ENCODE peak calls at places on chromosomes 1 and 21, in four cellular contexts. K, A, L and Z are unnamed samples. For H3K36me3, the result is how much of the 10 kb centered on the place peaks cover.

GRCh38 chr1:22225858-22226584 is 83.1 kb upstream of the WNT4 start:
- DNase-seq in K (no peak), A (no peak), L (no peak), Z (no peak)

GRCh38 chr1:1599030-1599916 is 662 bp downstream of the FNDC10 start:
- DNase-seq in K (no peak), A (no peak), L (no peak), Z (no peak)

GRCh38 chr1:232980336-232980978 is 30.0 kb downstream of the NTPCR start:
- DNase-seq in K (no peak), A (no peak), L (no peak), Z (no peak)

GRCh38 chr1:222769181-222769580 is 32.2 kb downstream of the FAM177B start:
- DNase-seq in K (no peak), A (no peak), L (no peak), Z (no peak)

GRCh38 chr1:143625886-143626285 is 345.9 kb downstream of the FAM72C start:
- DNase-seq in K (no peak), A (no peak), L (no peak), Z (no peak)

GRCh38 chr1:58855351-58856165 is 71.7 kb upstream of the JUN start:
- DNase-seq in K (no peak), A (no peak), L (no peak), Z (no peak)

GRCh38 chr1:45848097-45848496 is 44.7 kb downstream of the MAST2 start:
- DNase-seq in K (no peak), A (no peak), L (no peak), Z (no peak)

GRCh38 chr1:147717051-147717705 is 43.2 kb downstream of the GJA5 start:
- DNase-seq in K (no peak), A (peak), L (no peak), Z (no peak)

GRCh38 chr1:225880210-225880584 is 2.0 kb downstream of the TMEM63A start:
- DNase-seq in K (no peak), A (peak), L (no peak), Z (no peak)

GRCh38 chr1:24391882-24392603 is 21.5 kb downstream of the STPG1 start:
- DNase-seq in K (peak), A (peak), L (peak), Z (peak)

GRCh38 chr1:103517380-103518047 is 8.0 kb upstream of the RNPC3 start:
- DNase-seq in K (no peak), A (no peak), L (no peak), Z (no peak)

GRCh38 chr1:182633657-182634281 is 29.6 kb upstream of the RGS16 start:
- DNase-seq in K (no peak), A (no peak), L (no peak), Z (no peak)

GRCh38 chr21:16865612-16866011 is 647.2 kb upstream of the CXADR start:
- DNase-seq in K (no peak), A (no peak), L (no peak), Z (no peak)

GRCh38 chr1:6701437-6702153 is at the start of gene DNAJC11:
- DNase-seq in K (peak), A (peak), L (peak), Z (peak)

GRCh38 chr1:23530089-23530749 is 814 bp downstream of the E2F2 start:
- DNase-seq in K (no peak), A (peak), L (no peak), Z (no peak)

GRCh38 chr1:30321216-30321910 is 402.0 kb downstream of the MATN1 start:
- DNase-seq in K (no peak), A (no peak), L (no peak), Z (no peak)

GRCh38 chr21:32370971-32371766 is 21.6 kb downstream of the URB1 start:
- DNase-seq in K (no peak), A (no peak), L (no peak), Z (no peak)

GRCh38 chr1:198939286-198939685 is 300.4 kb downstream of the PTPRC start:
- DNase-seq in K (no peak), A (no peak), L (no peak), Z (no peak)

GRCh38 chr1:235302143-235302542 is 25.8 kb downstream of the ARID4B start:
- DNase-seq in K (no peak), A (no peak), L (no peak), Z (no peak)

GRCh38 chr1:235984041-235984820 is 80.7 kb downstream of the NID1 start:
- DNase-seq in K (no peak), A (no peak), L (no peak), Z (no peak)

GRCh38 chr1:228402638-228403025 is 4.0 kb downstream of the TRIM11 start:
- DNase-seq in K (no peak), A (no peak), L (no peak), Z (no peak)

GRCh38 chr1:54996869-54997710 is 1.6 kb upstream of the BSND start:
- DNase-seq in K (no peak), A (no peak), L (no peak), Z (no peak)

GRCh38 chr1:228007801-228008341 is 1.1 kb downstream of the WNT3A start:
- DNase-seq in K (no peak), A (no peak), L (no peak), Z (peak)

GRCh38 chr1:224769987-224770693 is 154.0 kb downstream of the CNIH3 start:
- DNase-seq in K (no peak), A (no peak), L (no peak), Z (peak)

GRCh38 chr1:246261641-246262040 is 245.4 kb downstream of the SMYD3 start:
- DNase-seq in K (no peak), A (no peak), L (no peak), Z (no peak)

GRCh38 chr1:191320062-191320461 is 838.2 kb upstream of the RGS18 start:
- DNase-seq in K (no peak), A (no peak), L (no peak), Z (no peak)

GRCh38 chr1:205750683-205751651 is 985 bp upstream of the NUCKS1 start:
- DNase-seq in K (no peak), A (no peak), L (no peak), Z (no peak)

GRCh38 chr1:23751815-23752200 is 8.5 kb downstream of the ELOA start:
- DNase-seq in K (no peak), A (no peak), L (no peak), Z (no peak)

GRCh38 chr1:188489336-188490112 is 1660.8 kb downstream of the PLA2G4A start:
- DNase-seq in K (no peak), A (no peak), L (no peak), Z (no peak)

GRCh38 chr21:41678944-41679343 is 87.9 kb downstream of the RIPK4 start:
- DNase-seq in K (peak), A (peak), L (peak), Z (no peak)

GRCh38 chr21:46619846-46620245 is 15.0 kb upstream of the S100B start:
- DNase-seq in K (no peak), A (no peak), L (no peak), Z (no peak)

GRCh38 chr1:175192111-175192629 is 406 bp downstream of the KIAA0040 start:
- DNase-seq in K (no peak), A (peak), L (peak), Z (peak)
- TF ChIP-seq POLR2AphosphoS5 in K (no peak), A (no peak), L (no peak), Z (no peak)

GRCh38 chr1:212959266-212960220 is 9.2 kb downstream of the VASH2 start:
- DNase-seq in K (no peak), A (no peak), L (no peak), Z (no peak)
- H3K36me3 ChIP-seq in K (half or more), A (under half), L (under half), Z (under half)

GRCh38 chr1:211258756-211259595 is at the start of gene RCOR3:
- DNase-seq in K (peak), A (peak), L (peak), Z (peak)

GRCh38 chr1:211258310-211258755 is 833 bp upstream of the RCOR3 start:
- DNase-seq in K (no peak), A (peak), L (peak), Z (peak)

GRCh38 chr1:211259596-211260126 is 495 bp downstream of the RCOR3 start:
- DNase-seq in K (no peak), A (peak), L (peak), Z (no peak)

GRCh38 chr1:211261229-211261628 is 2.1 kb downstream of the RCOR3 start:
- DNase-seq in K (no peak), A (no peak), L (no peak), Z (no peak)

DNA sequence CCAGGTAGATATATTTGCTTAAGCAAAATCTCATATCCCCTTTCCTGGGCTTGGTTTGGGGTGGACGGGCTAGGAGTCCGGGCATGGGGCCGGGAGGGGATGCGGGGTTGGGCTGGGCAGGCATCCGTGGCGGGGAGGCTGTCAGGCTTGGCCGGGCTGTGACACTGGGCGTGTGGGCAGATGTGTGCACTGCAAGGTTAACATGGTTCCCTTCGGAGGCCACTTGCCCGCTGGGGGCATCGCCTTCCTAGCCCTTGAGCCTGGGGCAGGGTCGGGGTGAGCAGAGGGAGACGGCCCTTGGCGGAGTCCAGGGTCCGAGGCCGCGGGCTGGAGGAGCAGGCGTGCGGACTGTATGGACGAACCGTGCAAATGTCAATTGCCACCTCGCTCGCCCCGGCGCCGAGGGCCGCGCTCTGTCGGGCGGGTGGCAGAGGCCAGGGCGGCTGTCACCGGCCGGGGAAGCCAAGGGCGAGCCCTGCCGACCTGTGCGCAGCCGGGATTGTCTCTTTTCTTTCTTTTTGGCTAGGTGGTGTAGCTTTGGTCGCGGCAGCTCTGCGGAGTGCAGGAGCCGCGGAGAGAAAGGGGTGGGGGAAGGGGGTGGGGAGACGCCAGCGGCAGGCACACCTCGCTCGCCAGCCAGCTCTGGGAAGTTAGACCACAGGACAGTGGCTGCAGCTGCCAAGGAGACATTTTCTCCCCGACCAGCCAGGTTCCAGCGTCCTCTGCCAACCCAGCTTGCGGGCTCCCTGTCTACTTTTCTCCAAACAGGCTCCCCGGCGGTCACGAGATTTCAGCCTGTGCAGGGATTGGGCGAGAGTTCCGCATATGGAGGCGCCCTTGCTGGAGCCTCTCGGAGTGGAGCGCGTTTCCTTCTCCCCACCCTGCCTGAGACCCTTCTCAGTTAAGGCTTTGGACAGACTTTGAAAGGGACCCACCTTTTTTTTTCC is 1.3 kb downstream of the RCOR3 start:
- DNase-seq in K (no peak), A (peak), L (peak), Z (peak)
- TF ChIP-seq POLR2AphosphoS5 in K (peak), A (peak), L (no peak), Z (peak)

DNA sequence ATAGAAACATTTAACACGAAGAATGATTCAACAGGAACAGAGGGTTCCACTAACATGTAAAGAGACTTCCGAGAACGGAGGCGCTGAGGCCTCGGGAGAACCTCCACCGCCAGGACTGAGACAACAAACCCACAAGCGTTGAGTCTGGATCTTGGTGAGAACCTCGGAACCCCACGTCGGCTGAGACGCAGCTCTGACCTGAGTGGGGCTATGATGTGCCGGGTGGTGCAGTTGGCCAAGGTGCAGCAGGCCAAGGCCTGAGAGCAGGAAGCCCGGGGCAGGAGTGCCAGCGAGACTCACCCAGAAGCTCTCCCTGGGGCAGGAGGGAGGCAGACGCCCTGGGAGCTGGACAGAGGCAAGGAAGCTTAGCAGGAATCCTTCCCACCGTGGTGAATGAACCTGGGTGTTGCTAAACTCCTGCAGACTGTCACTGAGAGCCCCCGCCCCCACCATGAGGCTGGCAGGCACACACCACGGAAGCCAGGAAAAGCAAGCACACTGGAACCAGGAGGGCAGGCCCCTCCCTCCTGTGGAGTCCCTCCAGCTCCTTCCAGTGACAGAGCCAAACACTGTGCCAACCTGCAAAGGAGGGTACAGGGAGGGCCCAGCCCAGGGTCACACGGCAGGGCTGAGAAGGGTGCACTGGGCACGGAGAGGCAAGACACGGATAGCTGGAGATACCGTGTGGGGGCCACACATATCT is 34.8 kb downstream of the WDR4 start:
- DNase-seq in K (no peak), A (no peak), L (peak), Z (no peak)
- H3K36me3 ChIP-seq in K (half or more), A (under half), L (under half), Z (half or more)

DNA sequence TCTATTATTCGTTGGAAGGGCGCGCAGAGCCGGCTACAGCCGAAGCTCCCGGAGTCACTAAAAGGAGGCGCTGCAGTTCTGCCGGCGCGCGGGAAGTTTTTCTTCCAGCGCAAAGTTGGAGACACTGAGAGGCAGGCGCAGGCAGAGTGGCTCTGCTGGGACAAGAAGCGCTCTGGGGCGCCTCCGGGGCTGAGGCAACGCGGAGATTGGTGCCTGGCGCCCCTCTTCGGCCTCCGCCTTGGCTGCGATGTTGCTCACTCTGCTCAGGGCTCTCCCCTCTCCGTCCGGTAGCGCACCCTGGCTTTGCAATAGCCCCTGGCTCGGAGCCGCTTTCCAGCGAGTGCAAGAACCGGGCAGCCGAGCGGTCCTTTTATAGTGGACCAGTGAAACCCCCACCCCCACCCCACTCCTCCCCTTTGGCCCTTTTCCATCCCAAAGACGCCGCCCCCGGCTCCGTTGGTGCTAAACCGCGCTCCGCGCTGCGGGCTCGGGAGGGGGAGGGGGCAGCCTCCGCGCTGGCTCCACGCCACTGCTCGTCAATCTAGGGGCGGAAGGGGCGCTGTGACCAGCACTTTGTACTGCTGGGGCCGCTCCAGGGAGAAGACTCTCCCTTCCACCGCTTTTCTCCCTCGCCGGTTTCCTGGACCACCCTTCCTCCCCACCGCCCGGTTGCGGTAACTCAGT is at the start of gene ADAMTS1:
- DNase-seq in K (peak), A (peak), L (peak), Z (peak)
- TF ChIP-seq POLR2AphosphoS5 in K (peak), A (peak), L (peak), Z (no peak)

GRCh38 chr1:26856604-26857469 is 6.1 kb upstream of the SFN start:
- DNase-seq in K (no peak), A (no peak), L (no peak), Z (no peak)
- H3K36me3 ChIP-seq in K (under half), A (under half), L (under half), Z (under half)